ENCODE peak calls at places on chromosomes 3 and 15, in six cellular contexts. One of them, this sample, is unnamed. For H3K27me3, the result is how much of the 10 kb centered on the place peaks cover.

GRCh38 chr3:111582114-111582461 is 13.1 kb downstream of the ZBED2 start:
- DNase-seq in WERI-Rb-1: no peak
- DNase-seq in endodermal cell: no peak
- DNase-seq in GM06990: no peak
- DNase-seq in suprapubic skin: no peak
- DNase-seq in GM12878: no peak
- DNase-seq in this sample: peak

GRCh38 chr3:130849111-130849552 is 44.8 kb upstream of the ATP2C1 start:
- DNase-seq in WERI-Rb-1: peak
- DNase-seq in endodermal cell: no peak
- DNase-seq in GM06990: peak
- DNase-seq in suprapubic skin: no peak
- DNase-seq in GM12878: no peak
- DNase-seq in this sample: no peak

GRCh38 chr3:26118165-26118564 is 328.3 kb downstream of the OXSM start:
- DNase-seq in WERI-Rb-1: peak
- DNase-seq in endodermal cell: peak
- DNase-seq in GM06990: no peak
- DNase-seq in suprapubic skin: no peak
- DNase-seq in GM12878: no peak
- DNase-seq in this sample: no peak

GRCh38 chr3:32856355-32856889 is 38.6 kb downstream of the TRIM71 start:
- DNase-seq in WERI-Rb-1: no peak
- DNase-seq in endodermal cell: no peak
- DNase-seq in GM06990: no peak
- DNase-seq in suprapubic skin: no peak
- DNase-seq in GM12878: no peak
- DNase-seq in this sample: no peak

GRCh38 chr3:146134348-146135117 is 26.5 kb downstream of the PLOD2 start:
- DNase-seq in WERI-Rb-1: no peak
- DNase-seq in endodermal cell: no peak
- DNase-seq in GM06990: no peak
- DNase-seq in suprapubic skin: no peak
- DNase-seq in GM12878: no peak
- DNase-seq in this sample: no peak

GRCh38 chr3:2303567-2303966 is 204.9 kb downstream of the CNTN4 start:
- DNase-seq in WERI-Rb-1: no peak
- DNase-seq in endodermal cell: peak
- DNase-seq in GM06990: no peak
- DNase-seq in suprapubic skin: no peak
- DNase-seq in GM12878: no peak
- DNase-seq in this sample: peak

GRCh38 chr3:43726511-43726910 is 35.8 kb downstream of the ABHD5 start:
- DNase-seq in WERI-Rb-1: no peak
- DNase-seq in endodermal cell: no peak
- DNase-seq in GM06990: no peak
- DNase-seq in suprapubic skin: no peak
- DNase-seq in GM12878: no peak
- DNase-seq in this sample: no peak

GRCh38 chr3:43866529-43867353 is 176.0 kb downstream of the ABHD5 start:
- DNase-seq in WERI-Rb-1: no peak
- DNase-seq in endodermal cell: peak
- DNase-seq in GM06990: no peak
- DNase-seq in suprapubic skin: peak
- DNase-seq in GM12878: no peak
- DNase-seq in this sample: peak

GRCh38 chr3:13145826-13146642 is 72.8 kb upstream of the IQSEC1 start:
- DNase-seq in WERI-Rb-1: peak
- DNase-seq in endodermal cell: peak
- DNase-seq in GM06990: no peak
- DNase-seq in suprapubic skin: peak
- DNase-seq in GM12878: no peak
- DNase-seq in this sample: no peak

GRCh38 chr3:167940241-167940640 is 155.5 kb downstream of the GOLIM4 start:
- DNase-seq in WERI-Rb-1: no peak
- DNase-seq in endodermal cell: no peak
- DNase-seq in GM06990: no peak
- DNase-seq in suprapubic skin: no peak
- DNase-seq in GM12878: no peak
- DNase-seq in this sample: no peak

DNA sequence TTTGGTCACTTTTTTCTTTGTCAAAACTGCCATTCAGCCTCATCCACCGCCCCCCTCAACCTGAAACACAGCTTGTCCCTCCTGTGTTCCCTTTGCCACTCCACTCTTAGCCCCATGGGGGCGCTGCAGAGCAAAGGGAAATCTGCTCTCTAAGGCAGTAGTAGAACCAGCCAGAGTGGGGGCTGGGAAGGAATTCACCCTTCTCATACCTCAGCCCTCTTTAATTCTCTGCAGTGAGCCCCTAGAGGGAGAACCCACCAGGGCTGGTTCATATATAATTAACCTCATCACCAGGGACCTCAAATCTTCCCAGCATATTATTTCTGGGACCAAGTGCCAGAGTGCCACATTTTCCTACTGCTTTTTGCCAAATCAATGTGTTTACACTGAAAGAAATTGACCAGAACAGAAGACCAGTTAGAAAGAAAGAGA is 2.8 kb upstream of the BCL6 start:
- DNase-seq in WERI-Rb-1: peak
- DNase-seq in endodermal cell: peak
- DNase-seq in GM06990: no peak
- DNase-seq in suprapubic skin: peak
- DNase-seq in GM12878: no peak
- DNase-seq in this sample: no peak
- H3K4me3 ChIP-seq in WERI-Rb-1: no peak
- H3K4me3 ChIP-seq in endodermal cell: no peak
- H3K4me3 ChIP-seq in GM06990: no peak
- H3K4me3 ChIP-seq in suprapubic skin: no peak
- H3K4me3 ChIP-seq in GM12878: no peak
- H3K4me3 ChIP-seq in this sample: no peak

GRCh38 chr3:157134620-157135191 is 25.2 kb downstream of the CCNL1 start:
- DNase-seq in WERI-Rb-1: no peak
- DNase-seq in endodermal cell: no peak
- DNase-seq in GM06990: no peak
- DNase-seq in suprapubic skin: no peak
- DNase-seq in GM12878: no peak
- DNase-seq in this sample: no peak

GRCh38 chr3:157131861-157132260 is 28.1 kb downstream of the CCNL1 start:
- DNase-seq in WERI-Rb-1: no peak
- DNase-seq in endodermal cell: no peak
- DNase-seq in GM06990: no peak
- DNase-seq in suprapubic skin: no peak
- DNase-seq in GM12878: no peak
- DNase-seq in this sample: no peak

GRCh38 chr3:157132341-157132740 is 27.6 kb downstream of the CCNL1 start:
- DNase-seq in WERI-Rb-1: no peak
- DNase-seq in endodermal cell: no peak
- DNase-seq in GM06990: no peak
- DNase-seq in suprapubic skin: no peak
- DNase-seq in GM12878: no peak
- DNase-seq in this sample: no peak

GRCh38 chr3:157133434-157134320 is 26.3 kb downstream of the CCNL1 start:
- DNase-seq in WERI-Rb-1: no peak
- DNase-seq in endodermal cell: no peak
- DNase-seq in GM06990: no peak
- DNase-seq in suprapubic skin: no peak
- DNase-seq in GM12878: no peak
- DNase-seq in this sample: no peak

GRCh38 chr3:157132936-157133335 is 27.0 kb downstream of the CCNL1 start:
- DNase-seq in WERI-Rb-1: no peak
- DNase-seq in endodermal cell: no peak
- DNase-seq in GM06990: no peak
- DNase-seq in suprapubic skin: no peak
- DNase-seq in GM12878: no peak
- DNase-seq in this sample: no peak
- H3K27me3 ChIP-seq in WERI-Rb-1: under half
- H3K27me3 ChIP-seq in endodermal cell: under half
- H3K27me3 ChIP-seq in GM06990: under half
- H3K27me3 ChIP-seq in suprapubic skin: under half
- H3K27me3 ChIP-seq in GM12878: under half
- H3K27me3 ChIP-seq in this sample: under half

GRCh38 chr15:55288006-55288717 is 1.5 kb downstream of the RAB27A start:
- DNase-seq in WERI-Rb-1: no peak
- DNase-seq in endodermal cell: no peak
- DNase-seq in GM06990: no peak
- DNase-seq in suprapubic skin: no peak
- DNase-seq in GM12878: no peak
- DNase-seq in this sample: no peak
- H3K4me3 ChIP-seq in WERI-Rb-1: no peak
- H3K4me3 ChIP-seq in endodermal cell: peak
- H3K4me3 ChIP-seq in GM06990: peak
- H3K4me3 ChIP-seq in suprapubic skin: peak
- H3K4me3 ChIP-seq in GM12878: peak
- H3K4me3 ChIP-seq in this sample: no peak

DNA sequence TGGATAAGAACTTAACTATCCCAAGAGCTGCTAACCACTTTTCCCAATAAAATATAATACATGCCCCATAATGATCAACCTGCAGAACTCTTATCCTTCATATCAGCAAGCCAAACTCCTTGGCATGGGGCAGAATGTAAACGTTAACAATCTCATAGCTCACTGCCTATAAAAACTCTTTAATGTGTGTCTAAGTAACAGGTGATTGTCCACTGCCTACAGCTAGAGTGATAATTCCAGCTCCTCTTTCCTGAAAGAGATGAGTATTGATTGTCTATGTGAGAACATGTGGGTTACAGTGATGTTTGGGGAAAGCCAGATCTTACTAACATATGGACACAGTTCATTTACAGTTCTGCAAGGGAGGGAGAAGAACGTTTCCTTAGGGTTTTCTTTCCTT is 11.3 kb upstream of the GLCE start:
- DNase-seq in WERI-Rb-1: no peak
- DNase-seq in endodermal cell: no peak
- DNase-seq in GM06990: no peak
- DNase-seq in suprapubic skin: no peak
- DNase-seq in GM12878: no peak
- DNase-seq in this sample: no peak
- H3K27me3 ChIP-seq in WERI-Rb-1: under half
- H3K27me3 ChIP-seq in endodermal cell: under half
- H3K27me3 ChIP-seq in GM06990: under half
- H3K27me3 ChIP-seq in suprapubic skin: under half
- H3K27me3 ChIP-seq in GM12878: under half
- H3K27me3 ChIP-seq in this sample: under half

GRCh38 chr15:74130089-74130848 is at the start of gene ISLR2:
- DNase-seq in WERI-Rb-1: no peak
- DNase-seq in endodermal cell: no peak
- DNase-seq in GM06990: no peak
- DNase-seq in suprapubic skin: no peak
- DNase-seq in GM12878: no peak
- DNase-seq in this sample: no peak
- H3K4me3 ChIP-seq in WERI-Rb-1: no peak
- H3K4me3 ChIP-seq in endodermal cell: peak
- H3K4me3 ChIP-seq in GM06990: no peak
- H3K4me3 ChIP-seq in suprapubic skin: peak
- H3K4me3 ChIP-seq in GM12878: no peak
- H3K4me3 ChIP-seq in this sample: no peak

GRCh38 chr15:74735305-74735704 is 10.0 kb upstream of the CYP1A1 start:
- DNase-seq in WERI-Rb-1: no peak
- DNase-seq in endodermal cell: no peak
- DNase-seq in GM06990: no peak
- DNase-seq in suprapubic skin: no peak
- DNase-seq in GM12878: no peak
- DNase-seq in this sample: no peak
- H3K27me3 ChIP-seq in WERI-Rb-1: under half
- H3K27me3 ChIP-seq in endodermal cell: under half
- H3K27me3 ChIP-seq in GM06990: under half
- H3K27me3 ChIP-seq in suprapubic skin: half or more
- H3K27me3 ChIP-seq in GM12878: under half
- H3K27me3 ChIP-seq in this sample: under half

GRCh38 chr15:60000824-60001641 is 3.1 kb upstream of the FOXB1 start:
- DNase-seq in WERI-Rb-1: no peak
- DNase-seq in endodermal cell: peak
- DNase-seq in GM06990: no peak
- DNase-seq in suprapubic skin: no peak
- DNase-seq in GM12878: no peak
- DNase-seq in this sample: no peak

GRCh38 chr15:59999558-60000112 is 4.5 kb upstream of the FOXB1 start:
- DNase-seq in WERI-Rb-1: no peak
- DNase-seq in endodermal cell: peak
- DNase-seq in GM06990: no peak
- DNase-seq in suprapubic skin: no peak
- DNase-seq in GM12878: no peak
- DNase-seq in this sample: no peak

GRCh38 chr15:60001642-60002527 is 2.2 kb upstream of the FOXB1 start:
- DNase-seq in WERI-Rb-1: no peak
- DNase-seq in endodermal cell: peak
- DNase-seq in GM06990: no peak
- DNase-seq in suprapubic skin: no peak
- DNase-seq in GM12878: no peak
- DNase-seq in this sample: no peak

GRCh38 chr15:59999064-59999377 is 5.1 kb upstream of the FOXB1 start:
- DNase-seq in WERI-Rb-1: no peak
- DNase-seq in endodermal cell: peak
- DNase-seq in GM06990: no peak
- DNase-seq in suprapubic skin: no peak
- DNase-seq in GM12878: no peak
- DNase-seq in this sample: no peak

DNA sequence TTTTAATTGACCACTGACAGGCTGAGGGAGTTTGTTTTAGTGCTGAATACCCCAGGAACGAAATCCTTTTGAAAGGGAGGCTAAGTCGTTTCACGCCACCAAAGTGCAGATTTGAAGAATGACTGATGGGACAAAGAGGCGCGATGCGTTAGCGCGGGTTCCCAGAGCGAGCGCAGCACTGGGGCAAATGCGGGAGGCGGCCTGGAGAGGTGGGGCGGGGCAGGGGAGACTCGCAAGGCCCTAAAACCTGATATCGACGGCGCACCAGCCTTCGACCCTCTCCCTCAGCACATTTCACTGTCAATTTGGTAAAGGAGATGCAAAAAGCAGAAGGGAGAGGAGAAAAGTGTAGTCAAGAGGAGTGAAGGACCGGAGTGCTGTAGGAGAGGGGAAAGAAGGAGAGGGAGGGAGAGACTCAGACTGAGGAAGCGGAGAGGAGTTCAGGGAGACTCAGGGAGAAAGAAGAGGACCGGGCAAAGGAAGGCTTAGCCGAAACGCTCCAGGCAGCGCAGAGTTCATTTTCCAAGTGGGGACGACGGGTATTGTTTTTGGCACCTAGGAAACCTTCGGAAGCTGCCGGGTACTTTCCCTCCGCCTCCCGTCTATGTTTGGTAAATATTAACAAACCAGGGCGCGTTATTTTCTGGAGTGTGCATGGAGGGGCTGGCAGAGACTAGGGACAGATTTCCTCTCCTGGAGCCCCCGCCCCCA is 3.8 kb upstream of the FOXB1 start:
- DNase-seq in WERI-Rb-1: no peak
- DNase-seq in endodermal cell: peak
- DNase-seq in GM06990: no peak
- DNase-seq in suprapubic skin: no peak
- DNase-seq in GM12878: no peak
- DNase-seq in this sample: no peak
- H3K4me3 ChIP-seq in WERI-Rb-1: peak
- H3K4me3 ChIP-seq in endodermal cell: peak
- H3K4me3 ChIP-seq in GM06990: no peak
- H3K4me3 ChIP-seq in suprapubic skin: no peak
- H3K4me3 ChIP-seq in GM12878: no peak
- H3K4me3 ChIP-seq in this sample: no peak

GRCh38 chr3:134656211-134656800 is 5.5 kb upstream of the KY start:
- DNase-seq in WERI-Rb-1: no peak
- DNase-seq in endodermal cell: peak
- DNase-seq in GM06990: no peak
- DNase-seq in suprapubic skin: peak
- DNase-seq in GM12878: no peak
- DNase-seq in this sample: no peak
- H3K27me3 ChIP-seq in WERI-Rb-1: under half
- H3K27me3 ChIP-seq in endodermal cell: half or more
- H3K27me3 ChIP-seq in GM06990: under half
- H3K27me3 ChIP-seq in suprapubic skin: under half
- H3K27me3 ChIP-seq in GM12878: under half
- H3K27me3 ChIP-seq in this sample: under half

This sample was measured in kidney epithelial cell.